ENCODE peak calls at places on chromosomes 6 and 20, in nine cellular contexts. H is ecto neural progenitor cell; V is OCI-M1; M is stimulated activated CD4-positive, alpha-beta T cell treated with anti-CD3 and anti-CD28 coated beads, TNF-alpha, amount 100 ng/mL, for 24 hours; U is HS-27A; Y is activated gamma-delta T cell treated with Interleukin-2 at 50 U/mL for 16 hours; Q is HL-60; J is cardiac muscle cell; G is activated T-cell treated with anti-CD3 and anti-CD28 coated beads for 1 hour. N is an unnamed sample.

GRCh38 chr6:45209762-45210161 is 118.4 kb upstream of the RUNX2 start:
- DNase-seq in Y (no peak), Q (no peak), G (no peak), H (no peak), M (no peak), J (no peak), V (no peak), U (no peak), N (no peak)

GRCh38 chr20:31707258-31707615 is 15.4 kb downstream of the BCL2L1 start:
- DNase-seq in Q (no peak), M (no peak), J (no peak), V (no peak), Y (no peak), H (no peak), G (no peak), U (no peak), N (no peak)

GRCh38 chr20:20364016-20364746 is 3.7 kb upstream of the INSM1 start:
- DNase-seq in Y (no peak), G (no peak), H (peak; percentile 70), Q (no peak), J (peak; percentile 14), M (peak; percentile 17), U (no peak), V (no peak), N (no peak)

GRCh38 chr6:34359438-34360158 is 32.9 kb downstream of the NUDT3 start:
- DNase-seq in G (no peak), V (no peak), Y (no peak), U (no peak), J (peak; percentile 32), M (no peak), H (no peak), Q (no peak), N (no peak)

GRCh38 chr6:111551521-111552231 is 54.0 kb downstream of the TRAF3IP2 start:
- DNase-seq in H (no peak), J (peak; percentile 44), V (no peak), Y (no peak), G (no peak), M (no peak), U (no peak), Q (no peak), N (no peak)

GRCh38 chr6:101918476-101918875 is 525.0 kb downstream of the GRIK2 start:
- DNase-seq in Q (no peak), G (no peak), Y (no peak), M (no peak), J (no peak), U (no peak), V (no peak), H (no peak), N (no peak)

GRCh38 chr6:155315516-155315871 is 1.2 kb upstream of the TFB1M start:
- DNase-seq in U (no peak), H (no peak), Q (no peak), J (no peak), Y (no peak), G (no peak), M (no peak), V (peak; percentile 75), N (no peak)

GRCh38 chr6:90080876-90081464 is 186.7 kb downstream of the GJA10 start:
- DNase-seq in H (no peak), J (no peak), U (no peak), G (peak; percentile 28), Q (no peak), Y (peak; percentile 47), V (peak; percentile 71), M (peak; percentile 75), N (no peak)

GRCh38 chr6:170152111-170152926 is 138.6 kb downstream of the DLL1 start:
- DNase-seq in G (no peak), V (no peak), U (no peak), Y (no peak), Q (no peak), H (peak; percentile 73), J (no peak), M (no peak), N (no peak)

GRCh38 chr6:55925292-55925691 is 49.9 kb upstream of the BMP5 start:
- DNase-seq in G (no peak), H (no peak), U (no peak), M (no peak), J (no peak), Y (no peak), Q (no peak), V (no peak), N (no peak)

GRCh38 chr6:53811082-53811481 is 16.3 kb downstream of the LRRC1 start:
- DNase-seq in G (no peak), Q (no peak), V (peak; percentile 10), Y (no peak), H (no peak), M (no peak), J (peak; percentile 38), U (no peak), N (peak; percentile 97)

GRCh38 chr6:53514677-53515076 is 30.2 kb downstream of the GCLC start:
- DNase-seq in G (no peak), Q (no peak), H (no peak), U (no peak), J (no peak), M (no peak), Y (no peak), V (no peak), N (no peak)

GRCh38 chr6:109460161-109460830 is 4.7 kb upstream of the MICAL1 start:
- DNase-seq in M (no peak), Y (no peak), Q (no peak), H (no peak), U (no peak), V (no peak), J (no peak), G (no peak), N (peak; percentile 63)

GRCh38 chr20:58571942-58572666 is 56.9 kb upstream of the APCDD1L start:
- DNase-seq in H (no peak), U (peak; percentile 78), V (no peak), J (no peak), M (no peak), Y (no peak), Q (no peak), G (no peak), N (no peak)

GRCh38 chr20:6956056-6956455 is 188.6 kb downstream of the BMP2 start:
- DNase-seq in V (peak; percentile 49), Q (peak; percentile 6), U (no peak), G (no peak), J (no peak), H (no peak), Y (no peak), M (no peak), N (no peak)

GRCh38 chr6:18405477-18406293 is 18.5 kb downstream of the RNF144B start:
- DNase-seq in H (no peak), Y (no peak), G (no peak), J (no peak), U (peak; percentile 84), Q (no peak), V (no peak), M (no peak), N (no peak)

GRCh38 chr6:169851641-169852503 is 100.5 kb downstream of the ERMARD start:
- DNase-seq in G (no peak), Q (no peak), H (peak; percentile 63), V (no peak), U (no peak), Y (no peak), J (no peak), M (no peak), N (no peak)